ENCODE peak calls at places on chromosome 20, in four cellular contexts. J is PC-9, D is HCT116, X is esophagus muscularis mucosa. W is an unnamed sample.

GRCh38 chr20:31845300-31845863 is at the start of gene FOXS1:
- DNase-seq in J (no peak), D (no peak), X (no peak), W (no peak)

GRCh38 chr20:55584964-55585363 is 420.4 kb downstream of the CBLN4 start:
- DNase-seq in J (no peak), D (no peak), X (no peak), W (no peak)

GRCh38 chr20:50585214-50585613 is 75.0 kb downstream of the PTPN1 start:
- DNase-seq in J (no peak), D (no peak), X (no peak), W (no peak)

GRCh38 chr20:1711826-1712601 is 54.4 kb upstream of the SIRPG start:
- DNase-seq in J (no peak), D (no peak), X (peak; percentile 68), W (peak; percentile 18)

GRCh38 chr20:3245156-3245555 is 6.2 kb upstream of the SLC4A11 start:
- DNase-seq in J (no peak), D (no peak), X (no peak), W (no peak)

GRCh38 chr20:46850416-46850815 is 44.2 kb upstream of the EYA2 start:
- DNase-seq in J (no peak), D (no peak), X (peak; percentile 10), W (no peak)

GRCh38 chr20:42277203-42277602 is 659.0 kb upstream of the CHD6 start:
- DNase-seq in J (no peak), D (no peak), X (peak; percentile 62), W (no peak)

GRCh38 chr20:17640875-17641378 is 41.1 kb downstream of the RRBP1 start:
- DNase-seq in J (no peak), D (no peak), X (no peak), W (no peak)

GRCh38 chr20:17357238-17357637 is 130.4 kb downstream of the PCSK2 start:
- DNase-seq in J (no peak), D (no peak), X (no peak), W (peak; percentile 92)

GRCh38 chr20:23097636-23098580 is 11.8 kb upstream of the CD93 start:
- DNase-seq in J (no peak), D (no peak), X (no peak), W (no peak)

GRCh38 chr20:11432407-11432806 is 485.3 kb upstream of the BTBD3 start:
- DNase-seq in J (no peak), D (no peak), X (no peak), W (no peak)

GRCh38 chr20:45051497-45052060 is 49.3 kb downstream of the KCNS1 start:
- DNase-seq in J (no peak), D (no peak), X (no peak), W (no peak)
- H3K4me3 ChIP-seq in J (no peak overlapping the region), D (no peak overlapping the region), X (no peak overlapping the region), W (no peak overlapping the region)

DNA sequence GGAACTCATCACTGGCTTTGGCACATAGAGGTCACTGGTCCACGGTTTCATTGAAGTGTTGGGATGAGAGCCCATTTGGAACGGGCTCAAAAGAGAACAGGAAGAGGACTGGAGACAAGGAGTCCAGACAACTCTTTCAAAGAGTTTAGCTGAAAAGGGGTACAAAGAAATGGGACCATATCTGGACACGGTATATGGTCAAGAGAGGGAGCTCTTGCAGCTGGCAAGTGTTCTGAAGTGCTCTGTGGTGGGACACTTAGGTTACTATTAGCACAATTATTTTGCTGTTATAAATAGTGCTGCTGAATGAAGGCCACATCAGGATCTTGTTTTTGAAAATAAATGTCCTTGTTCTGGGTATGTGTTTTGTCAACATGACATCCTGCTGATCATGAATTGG is 4.6 kb downstream of the SGK2 start:
- DNase-seq in J (no peak), D (no peak), X (no peak), W (no peak)
- TF ChIP-seq CTCF in J (no peak), D (peak; percentile 18), X (no peak), W (no peak)

GRCh38 chr20:62621251-62622110 is 20.8 kb upstream of the SLCO4A1 start:
- DNase-seq in J (peak; percentile 62), D (no peak), X (no peak), W (no peak)

GRCh38 chr20:62620624-62621023 is 21.7 kb upstream of the SLCO4A1 start:
- DNase-seq in J (no peak), D (no peak), X (no peak), W (no peak)

GRCh38 chr20:62623488-62624324 is 18.6 kb upstream of the SLCO4A1 start:
- DNase-seq in J (peak; percentile 99), D (peak; percentile 73), X (peak; percentile 98), W (peak; percentile 93)

GRCh38 chr20:62622877-62623487 is 19.3 kb upstream of the SLCO4A1 start:
- DNase-seq in J (peak; percentile 65), D (no peak), X (no peak), W (no peak)

GRCh38 chr20:62622178-62622876 is 20.0 kb upstream of the SLCO4A1 start:
- DNase-seq in J (no peak), D (no peak), X (no peak), W (no peak)
- H3K4me3 ChIP-seq in J (peak overlapping the region; percentile 80), D (no peak overlapping the region), X (no peak overlapping the region), W (no peak overlapping the region)

DNA sequence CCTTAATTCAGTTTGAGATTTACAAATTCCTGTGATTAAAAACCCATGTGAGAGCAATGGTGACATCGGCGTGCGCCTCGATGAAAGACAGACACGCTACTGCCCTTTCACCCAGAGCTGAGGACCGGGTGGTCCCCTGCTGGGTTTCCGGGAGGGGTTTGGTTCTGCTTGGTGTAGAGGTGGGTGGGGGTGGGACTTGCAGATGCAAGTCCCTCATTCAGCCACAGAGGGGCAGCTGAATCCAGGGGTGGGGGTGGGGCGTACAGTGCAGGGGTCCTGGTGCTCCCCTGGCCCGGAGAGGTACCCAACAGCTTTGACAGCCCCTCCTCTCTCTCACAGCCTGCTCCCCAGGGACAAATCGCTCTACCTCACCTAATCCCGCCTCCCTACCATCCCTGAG is 118.7 kb downstream of the JPH2 start:
- DNase-seq in J (no peak), D (no peak), X (no peak), W (no peak)
- TF ChIP-seq CTCF in J (no peak), D (no peak), X (no peak), W (no peak)

DNA sequence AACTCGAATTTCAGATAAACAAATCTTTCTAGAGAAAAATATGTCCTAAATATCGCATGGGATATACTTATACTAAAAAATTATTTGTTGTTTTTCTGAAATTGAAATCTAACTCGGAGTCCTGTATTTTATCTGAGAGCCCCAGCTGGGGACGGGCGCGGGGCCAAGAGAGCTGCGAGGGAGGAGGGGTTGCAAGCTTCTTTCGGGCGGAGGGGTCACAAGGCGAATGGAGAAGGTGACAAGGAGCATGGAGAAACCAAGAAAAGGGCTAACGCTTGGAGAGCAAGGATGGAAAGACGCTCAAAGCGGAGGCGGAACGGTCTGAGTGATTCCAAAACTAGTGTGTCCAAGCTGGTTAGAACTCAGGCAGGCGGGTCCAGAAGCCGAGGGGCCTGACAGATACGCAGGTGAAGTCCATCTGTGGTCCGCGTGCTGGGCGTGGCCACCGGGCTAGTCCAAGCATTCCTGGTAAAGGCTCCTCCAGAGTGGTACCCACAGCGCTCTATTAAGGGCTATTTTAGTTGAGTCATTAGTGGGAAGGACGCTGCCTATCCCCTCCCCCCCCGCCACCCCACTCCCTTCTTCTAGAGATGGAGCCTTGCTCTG is 41.5 kb upstream of the ZNFX1 start:
- DNase-seq in J (no peak), D (no peak), X (no peak), W (no peak)
- H3K4me3 ChIP-seq in J (no peak overlapping the region), D (no peak overlapping the region), X (peak overlapping the region; percentile 43), W (no peak overlapping the region)

GRCh38 chr20:33233129-33233774 is 2.5 kb upstream of the BPIFA1 start:
- DNase-seq in J (no peak), D (no peak), X (no peak), W (no peak)
- TF ChIP-seq CTCF in J (no peak), D (peak; percentile 25), X (no peak), W (no peak)

GRCh38 chr20:19889011-19889953 is 127.9 kb upstream of the NAA20 start:
- DNase-seq in J (no peak), D (no peak), X (no peak), W (no peak)
- H3K4me3 ChIP-seq in J (no peak overlapping the region), D (no peak overlapping the region), X (peak overlapping the region; percentile 48), W (peak overlapping the region; percentile 39)